ENCODE peak calls at places on chromosomes 7 and 10, in ten cellular contexts. One of them, this sample, is unnamed.

GRCh38 chr10:130758529-130758928 is 553.0 kb downstream of the TCERG1L start:
- DNase-seq in choroid plexus epithelial cell: no peak
- DNase-seq in left ventricle myocardium inferior: no peak
- DNase-seq in AG10803: no peak
- DNase-seq in WERI-Rb-1: no peak
- DNase-seq in mammary epithelial cell: no peak
- DNase-seq in hepatocyte: no peak
- DNase-seq in bronchial epithelial cell: no peak
- DNase-seq in heart left ventricle: no peak
- DNase-seq in AG09319: no peak
- DNase-seq in this sample: no peak

GRCh38 chr7:83161186-83161585 is 1.5 kb downstream of the PCLO start:
- DNase-seq in choroid plexus epithelial cell: peak
- DNase-seq in left ventricle myocardium inferior: no peak
- DNase-seq in AG10803: no peak
- DNase-seq in WERI-Rb-1: no peak
- DNase-seq in mammary epithelial cell: peak
- DNase-seq in hepatocyte: peak
- DNase-seq in bronchial epithelial cell: peak
- DNase-seq in heart left ventricle: no peak
- DNase-seq in AG09319: no peak
- DNase-seq in this sample: no peak

GRCh38 chr10:29691564-29692064 is 56.8 kb upstream of the SVIL start:
- DNase-seq in choroid plexus epithelial cell: peak
- DNase-seq in left ventricle myocardium inferior: no peak
- DNase-seq in AG10803: peak
- DNase-seq in WERI-Rb-1: peak
- DNase-seq in mammary epithelial cell: no peak
- DNase-seq in hepatocyte: peak
- DNase-seq in bronchial epithelial cell: peak
- DNase-seq in heart left ventricle: no peak
- DNase-seq in AG09319: no peak
- DNase-seq in this sample: peak

GRCh38 chr7:84746347-84746746 is 440.5 kb downstream of the SEMA3D start:
- DNase-seq in choroid plexus epithelial cell: peak
- DNase-seq in left ventricle myocardium inferior: no peak
- DNase-seq in AG10803: peak
- DNase-seq in WERI-Rb-1: no peak
- DNase-seq in mammary epithelial cell: no peak
- DNase-seq in hepatocyte: peak
- DNase-seq in bronchial epithelial cell: no peak
- DNase-seq in heart left ventricle: no peak
- DNase-seq in AG09319: no peak
- DNase-seq in this sample: no peak

GRCh38 chr10:95741807-95742528 is 14.0 kb upstream of the ENTPD1 start:
- DNase-seq in choroid plexus epithelial cell: peak
- DNase-seq in left ventricle myocardium inferior: no peak
- DNase-seq in AG10803: no peak
- DNase-seq in WERI-Rb-1: no peak
- DNase-seq in mammary epithelial cell: peak
- DNase-seq in hepatocyte: peak
- DNase-seq in bronchial epithelial cell: peak
- DNase-seq in heart left ventricle: peak
- DNase-seq in AG09319: no peak
- DNase-seq in this sample: no peak

GRCh38 chr7:22672892-22673637 is 53.9 kb upstream of the IL6 start:
- DNase-seq in choroid plexus epithelial cell: no peak
- DNase-seq in left ventricle myocardium inferior: no peak
- DNase-seq in AG10803: no peak
- DNase-seq in WERI-Rb-1: no peak
- DNase-seq in mammary epithelial cell: no peak
- DNase-seq in hepatocyte: peak
- DNase-seq in bronchial epithelial cell: peak
- DNase-seq in heart left ventricle: no peak
- DNase-seq in AG09319: no peak
- DNase-seq in this sample: no peak

GRCh38 chr10:48614481-48615383 is 9.9 kb upstream of the ARHGAP22 start:
- DNase-seq in choroid plexus epithelial cell: peak
- DNase-seq in left ventricle myocardium inferior: no peak
- DNase-seq in AG10803: peak
- DNase-seq in WERI-Rb-1: no peak
- DNase-seq in mammary epithelial cell: peak
- DNase-seq in hepatocyte: no peak
- DNase-seq in bronchial epithelial cell: peak
- DNase-seq in heart left ventricle: no peak
- DNase-seq in AG09319: peak
- DNase-seq in this sample: no peak

GRCh38 chr10:38741226-38741625 is 647.1 kb downstream of the ZNF37A start:
- DNase-seq in choroid plexus epithelial cell: no peak
- DNase-seq in left ventricle myocardium inferior: no peak
- DNase-seq in AG10803: no peak
- DNase-seq in WERI-Rb-1: no peak
- DNase-seq in mammary epithelial cell: no peak
- DNase-seq in hepatocyte: no peak
- DNase-seq in bronchial epithelial cell: no peak
- DNase-seq in heart left ventricle: no peak
- DNase-seq in AG09319: no peak
- DNase-seq in this sample: no peak

GRCh38 chr7:74252893-74253292 is 1.3 kb downstream of the RFC2 start:
- DNase-seq in choroid plexus epithelial cell: no peak
- DNase-seq in left ventricle myocardium inferior: no peak
- DNase-seq in AG10803: no peak
- DNase-seq in WERI-Rb-1: no peak
- DNase-seq in mammary epithelial cell: no peak
- DNase-seq in hepatocyte: no peak
- DNase-seq in bronchial epithelial cell: no peak
- DNase-seq in heart left ventricle: no peak
- DNase-seq in AG09319: no peak
- DNase-seq in this sample: no peak

GRCh38 chr7:55205124-55205955 is 159.8 kb upstream of the LANCL2 start:
- DNase-seq in choroid plexus epithelial cell: no peak
- DNase-seq in left ventricle myocardium inferior: no peak
- DNase-seq in AG10803: no peak
- DNase-seq in WERI-Rb-1: no peak
- DNase-seq in mammary epithelial cell: no peak
- DNase-seq in hepatocyte: no peak
- DNase-seq in bronchial epithelial cell: no peak
- DNase-seq in heart left ventricle: no peak
- DNase-seq in AG09319: no peak
- DNase-seq in this sample: no peak

GRCh38 chr7:21580073-21580521 is 37.3 kb downstream of the DNAH11 start:
- DNase-seq in choroid plexus epithelial cell: peak
- DNase-seq in left ventricle myocardium inferior: no peak
- DNase-seq in AG10803: peak
- DNase-seq in WERI-Rb-1: no peak
- DNase-seq in mammary epithelial cell: peak
- DNase-seq in hepatocyte: no peak
- DNase-seq in bronchial epithelial cell: peak
- DNase-seq in heart left ventricle: no peak
- DNase-seq in AG09319: no peak
- DNase-seq in this sample: peak

GRCh38 chr10:110498087-110498981 is 627 bp downstream of the DUSP5 start:
- DNase-seq in choroid plexus epithelial cell: peak
- DNase-seq in left ventricle myocardium inferior: peak
- DNase-seq in AG10803: peak
- DNase-seq in WERI-Rb-1: peak
- DNase-seq in mammary epithelial cell: peak
- DNase-seq in hepatocyte: peak
- DNase-seq in bronchial epithelial cell: no peak
- DNase-seq in heart left ventricle: peak
- DNase-seq in AG09319: no peak
- DNase-seq in this sample: peak

GRCh38 chr10:110497438-110498086 is at the start of gene DUSP5:
- DNase-seq in choroid plexus epithelial cell: peak
- DNase-seq in left ventricle myocardium inferior: peak
- DNase-seq in AG10803: peak
- DNase-seq in WERI-Rb-1: peak
- DNase-seq in mammary epithelial cell: peak
- DNase-seq in hepatocyte: peak
- DNase-seq in bronchial epithelial cell: peak
- DNase-seq in heart left ventricle: peak
- DNase-seq in AG09319: peak
- DNase-seq in this sample: peak

GRCh38 chr10:110499796-110500514 is 2.2 kb downstream of the DUSP5 start:
- DNase-seq in choroid plexus epithelial cell: peak
- DNase-seq in left ventricle myocardium inferior: no peak
- DNase-seq in AG10803: peak
- DNase-seq in WERI-Rb-1: no peak
- DNase-seq in mammary epithelial cell: no peak
- DNase-seq in hepatocyte: no peak
- DNase-seq in bronchial epithelial cell: no peak
- DNase-seq in heart left ventricle: no peak
- DNase-seq in AG09319: no peak
- DNase-seq in this sample: peak

GRCh38 chr10:110500515-110500905 is 2.8 kb downstream of the DUSP5 start:
- DNase-seq in choroid plexus epithelial cell: peak
- DNase-seq in left ventricle myocardium inferior: no peak
- DNase-seq in AG10803: peak
- DNase-seq in WERI-Rb-1: no peak
- DNase-seq in mammary epithelial cell: peak
- DNase-seq in hepatocyte: peak
- DNase-seq in bronchial epithelial cell: peak
- DNase-seq in heart left ventricle: no peak
- DNase-seq in AG09319: no peak
- DNase-seq in this sample: peak

DNA sequence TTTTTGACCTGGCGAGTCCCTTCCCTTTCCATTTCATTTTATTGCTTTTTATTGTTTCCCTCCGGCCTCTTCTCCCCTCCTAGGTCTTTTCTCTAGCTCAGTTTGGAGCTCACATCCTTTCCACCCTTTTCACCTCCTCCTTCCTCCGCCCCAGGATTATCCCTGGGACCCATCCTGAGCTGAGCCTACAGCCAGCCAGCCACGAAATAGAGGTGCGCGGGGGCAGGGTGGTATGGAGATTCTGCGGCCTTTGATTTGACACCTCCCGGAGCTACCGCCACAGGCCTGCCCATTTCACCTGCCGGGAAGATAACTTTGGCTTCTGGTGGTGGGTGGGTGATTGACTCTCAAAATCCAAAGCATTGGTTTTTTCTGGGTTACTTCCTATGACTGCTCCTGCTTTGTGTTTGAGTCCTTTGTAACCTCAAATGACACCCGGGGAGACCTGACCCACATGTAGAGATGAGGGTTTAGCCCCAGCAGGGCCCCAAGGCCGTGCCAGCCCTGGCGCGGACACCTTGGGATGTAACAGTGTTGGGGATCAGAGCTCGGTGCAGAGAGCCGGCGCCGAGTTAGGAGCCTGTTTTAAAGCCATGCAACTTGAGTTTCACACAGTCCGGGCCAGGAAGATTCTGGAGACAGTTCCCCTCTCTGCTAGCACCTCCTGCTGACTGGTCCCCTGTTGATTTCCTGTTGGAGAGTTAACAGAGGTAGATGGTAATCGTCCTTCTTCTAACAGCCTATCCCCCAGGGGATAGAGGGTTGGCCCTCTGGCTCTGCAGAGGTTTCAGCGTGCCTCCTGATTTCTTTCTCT is 1.5 kb downstream of the DUSP5 start:
- DNase-seq in choroid plexus epithelial cell: peak
- DNase-seq in left ventricle myocardium inferior: no peak
- DNase-seq in AG10803: peak
- DNase-seq in WERI-Rb-1: peak
- DNase-seq in mammary epithelial cell: peak
- DNase-seq in hepatocyte: peak
- DNase-seq in bronchial epithelial cell: peak
- DNase-seq in heart left ventricle: peak
- DNase-seq in AG09319: no peak
- DNase-seq in this sample: peak
- TF ChIP-seq CTCF in choroid plexus epithelial cell: peak
- TF ChIP-seq CTCF in left ventricle myocardium inferior: no peak
- TF ChIP-seq CTCF in AG10803: peak
- TF ChIP-seq CTCF in WERI-Rb-1: peak
- TF ChIP-seq CTCF in mammary epithelial cell: peak
- TF ChIP-seq CTCF in hepatocyte: peak
- TF ChIP-seq CTCF in bronchial epithelial cell: peak
- TF ChIP-seq CTCF in heart left ventricle: peak
- TF ChIP-seq CTCF in AG09319: peak
- TF ChIP-seq CTCF in this sample: peak

DNA sequence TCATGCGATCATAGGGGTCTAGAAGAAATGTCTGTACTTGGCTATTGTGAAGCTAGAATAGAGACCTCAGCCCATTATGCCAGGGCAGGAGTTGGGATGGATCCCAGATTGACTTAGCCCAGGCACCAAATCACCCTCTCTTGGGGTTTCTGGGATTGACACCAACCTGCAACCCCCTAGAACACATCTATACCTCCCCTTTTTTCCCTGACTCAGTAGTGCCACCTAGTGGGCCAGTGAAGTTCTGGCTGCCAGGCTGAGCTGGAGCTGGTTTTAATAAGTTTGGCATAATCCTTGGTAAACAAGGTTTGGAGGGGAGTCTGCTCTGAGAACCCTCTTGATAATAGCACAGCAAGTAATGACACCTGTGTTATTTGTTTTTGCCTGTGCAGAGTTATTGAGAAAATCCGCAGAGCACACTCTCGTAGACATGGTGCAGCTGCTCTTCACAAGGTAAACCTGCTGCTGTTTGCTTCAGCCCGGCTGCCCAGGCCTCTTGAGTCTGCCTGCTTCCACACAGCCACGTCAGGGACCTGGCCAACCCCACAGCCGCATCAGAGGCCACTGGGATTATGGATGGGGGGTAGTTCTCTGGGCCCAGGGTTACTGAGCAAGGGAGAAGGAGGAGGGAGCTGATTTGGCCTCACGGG is 43.3 kb upstream of the NFKB2 start:
- DNase-seq in choroid plexus epithelial cell: peak
- DNase-seq in left ventricle myocardium inferior: peak
- DNase-seq in AG10803: peak
- DNase-seq in WERI-Rb-1: peak
- DNase-seq in mammary epithelial cell: peak
- DNase-seq in hepatocyte: peak
- DNase-seq in bronchial epithelial cell: peak
- DNase-seq in heart left ventricle: peak
- DNase-seq in AG09319: peak
- DNase-seq in this sample: peak
- TF ChIP-seq CTCF in choroid plexus epithelial cell: peak
- TF ChIP-seq CTCF in left ventricle myocardium inferior: peak
- TF ChIP-seq CTCF in AG10803: peak
- TF ChIP-seq CTCF in WERI-Rb-1: peak
- TF ChIP-seq CTCF in mammary epithelial cell: peak
- TF ChIP-seq CTCF in hepatocyte: peak
- TF ChIP-seq CTCF in bronchial epithelial cell: peak
- TF ChIP-seq CTCF in heart left ventricle: peak
- TF ChIP-seq CTCF in AG09319: peak
- TF ChIP-seq CTCF in this sample: peak

GRCh38 chr7:100612730-100613446 is 548 bp downstream of the MOSPD3 start:
- DNase-seq in choroid plexus epithelial cell: no peak
- DNase-seq in left ventricle myocardium inferior: no peak
- DNase-seq in AG10803: no peak
- DNase-seq in WERI-Rb-1: peak
- DNase-seq in mammary epithelial cell: no peak
- DNase-seq in hepatocyte: peak
- DNase-seq in bronchial epithelial cell: no peak
- DNase-seq in heart left ventricle: no peak
- DNase-seq in AG09319: no peak
- DNase-seq in this sample: no peak
- TF ChIP-seq CTCF in choroid plexus epithelial cell: peak
- TF ChIP-seq CTCF in left ventricle myocardium inferior: no peak
- TF ChIP-seq CTCF in AG10803: no peak
- TF ChIP-seq CTCF in WERI-Rb-1: peak
- TF ChIP-seq CTCF in mammary epithelial cell: no peak
- TF ChIP-seq CTCF in hepatocyte: peak
- TF ChIP-seq CTCF in bronchial epithelial cell: peak
- TF ChIP-seq CTCF in heart left ventricle: no peak
- TF ChIP-seq CTCF in AG09319: no peak
- TF ChIP-seq CTCF in this sample: no peak

GRCh38 chr7:30074422-30075030 is 46.3 kb downstream of the PLEKHA8 start:
- DNase-seq in choroid plexus epithelial cell: peak
- DNase-seq in left ventricle myocardium inferior: no peak
- DNase-seq in AG10803: peak
- DNase-seq in WERI-Rb-1: no peak
- DNase-seq in mammary epithelial cell: peak
- DNase-seq in hepatocyte: peak
- DNase-seq in bronchial epithelial cell: peak
- DNase-seq in heart left ventricle: no peak
- DNase-seq in AG09319: no peak
- DNase-seq in this sample: peak
- TF ChIP-seq CTCF in choroid plexus epithelial cell: peak
- TF ChIP-seq CTCF in left ventricle myocardium inferior: peak
- TF ChIP-seq CTCF in AG10803: peak
- TF ChIP-seq CTCF in WERI-Rb-1: peak
- TF ChIP-seq CTCF in mammary epithelial cell: peak
- TF ChIP-seq CTCF in hepatocyte: peak
- TF ChIP-seq CTCF in bronchial epithelial cell: peak
- TF ChIP-seq CTCF in heart left ventricle: peak
- TF ChIP-seq CTCF in AG09319: peak
- TF ChIP-seq CTCF in this sample: peak

This sample was measured in MCF 10A.